ENCODE peak calls at places on chromosomes 7 and 10, in eight cellular contexts. V, J, O, K, I, F, W and P are unnamed samples.

GRCh38 chr10:84574101-84574500 is 245.7 kb downstream of the CCSER2 start:
- DNase-seq in V (no peak), J (no peak), O (no peak), K (no peak), I (no peak), F (no peak), W (no peak), P (no peak)

GRCh38 chr10:7233259-7233991 is 177.4 kb downstream of the SFMBT2 start:
- DNase-seq in V (no peak), J (no peak), O (no peak), K (no peak), I (no peak), F (no peak), W (no peak), P (peak)

GRCh38 chr7:7898155-7898554 is 70.4 kb upstream of the GLCCI1 start:
- DNase-seq in V (no peak), J (no peak), O (no peak), K (no peak), I (no peak), F (no peak), W (no peak), P (no peak)

GRCh38 chr10:13201132-13201531 is 33.0 kb downstream of the UCMA start:
- DNase-seq in V (no peak), J (no peak), O (no peak), K (no peak), I (no peak), F (no peak), W (no peak), P (no peak)

GRCh38 chr7:88104732-88105131 is 115.1 kb downstream of the SRI start:
- DNase-seq in V (no peak), J (no peak), O (no peak), K (no peak), I (no peak), F (no peak), W (no peak), P (no peak)

GRCh38 chr10:73889014-73889413 is 14.7 kb upstream of the CAMK2G start:
- DNase-seq in V (peak), J (no peak), O (peak), K (peak), I (peak), F (peak), W (peak), P (no peak)

GRCh38 chr7:37322831-37323230 is 125.8 kb downstream of the ELMO1 start:
- DNase-seq in V (no peak), J (no peak), O (no peak), K (no peak), I (no peak), F (no peak), W (no peak), P (no peak)

GRCh38 chr7:112271162-112271561 is 64.7 kb downstream of the ZNF277 start:
- DNase-seq in V (no peak), J (no peak), O (no peak), K (no peak), I (no peak), F (no peak), W (no peak), P (no peak)

GRCh38 chr10:52108236-52108635 is 205.8 kb upstream of the DKK1 start:
- DNase-seq in V (no peak), J (no peak), O (no peak), K (no peak), I (no peak), F (no peak), W (no peak), P (no peak)

GRCh38 chr10:106515206-106515790 is 649.2 kb downstream of the SORCS1 start:
- DNase-seq in V (no peak), J (no peak), O (no peak), K (no peak), I (no peak), F (no peak), W (no peak), P (no peak)

DNA sequence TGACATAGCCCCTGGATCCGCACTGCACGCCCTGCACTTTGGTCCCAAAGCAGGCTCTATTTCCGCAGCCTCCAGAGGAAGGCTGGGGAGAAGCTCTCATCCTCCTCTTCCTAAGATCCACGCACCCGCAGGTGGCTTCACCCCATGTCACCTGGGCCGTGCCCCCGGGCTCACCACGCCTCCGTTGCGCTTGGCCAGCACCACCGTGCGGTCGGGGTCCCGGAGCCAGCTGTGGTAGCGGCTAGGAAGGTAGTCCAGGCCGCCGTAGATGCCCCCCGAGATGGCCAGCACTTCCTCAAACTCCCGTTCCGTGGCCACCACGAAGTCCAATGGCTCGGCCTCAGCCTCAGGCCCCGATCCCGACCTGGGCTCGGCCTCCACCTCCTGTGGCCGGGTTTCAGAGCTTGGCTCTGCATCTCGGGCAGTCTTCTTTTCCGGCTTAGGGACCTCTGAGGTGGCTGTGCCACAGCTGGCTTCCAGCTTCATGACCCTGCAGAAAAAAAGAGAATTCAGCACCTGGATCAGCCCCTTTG is 5.7 kb downstream of the NAT16 start:
- DNase-seq in V (no peak), J (no peak), O (no peak), K (no peak), I (no peak), F (no peak), W (no peak), P (no peak)
- TF ChIP-seq POLR2A in V (no peak), J (no peak), O (no peak), K (no peak), I (no peak), F (no peak), W (no peak), P (no peak)

GRCh38 chr7:145779165-145779564 is 337.4 kb upstream of the CNTNAP2 start:
- DNase-seq in V (no peak), J (no peak), O (no peak), K (no peak), I (no peak), F (no peak), W (no peak), P (no peak)

GRCh38 chr7:145784809-145785780 is 331.5 kb upstream of the CNTNAP2 start:
- DNase-seq in V (no peak), J (no peak), O (no peak), K (no peak), I (no peak), F (no peak), W (no peak), P (no peak)
- TF ChIP-seq POLR2A in V (no peak), J (no peak), O (no peak), K (no peak), I (no peak), F (no peak), W (no peak), P (no peak)

GRCh38 chr7:64313740-64314491 is at the start of gene ZNF736:
- DNase-seq in V (peak), J (peak), O (peak), K (peak), I (peak), F (peak), W (peak), P (peak)
- TF ChIP-seq POLR2A in V (no peak), J (peak), O (no peak), K (no peak), I (peak), F (peak), W (no peak), P (peak)

GRCh38 chr7:130879191-130879590 is 145.2 kb upstream of the KLF14 start:
- DNase-seq in V (no peak), J (no peak), O (no peak), K (no peak), I (no peak), F (no peak), W (no peak), P (no peak)

GRCh38 chr7:130877236-130877635 is 143.2 kb upstream of the KLF14 start:
- DNase-seq in V (no peak), J (no peak), O (no peak), K (no peak), I (no peak), F (no peak), W (no peak), P (no peak)

GRCh38 chr7:130880668-130881067 is 146.7 kb upstream of the KLF14 start:
- DNase-seq in V (no peak), J (no peak), O (no peak), K (no peak), I (no peak), F (peak), W (no peak), P (no peak)

GRCh38 chr7:130877676-130878305 is 143.8 kb upstream of the KLF14 start:
- DNase-seq in V (no peak), J (no peak), O (no peak), K (no peak), I (no peak), F (no peak), W (no peak), P (no peak)

DNA sequence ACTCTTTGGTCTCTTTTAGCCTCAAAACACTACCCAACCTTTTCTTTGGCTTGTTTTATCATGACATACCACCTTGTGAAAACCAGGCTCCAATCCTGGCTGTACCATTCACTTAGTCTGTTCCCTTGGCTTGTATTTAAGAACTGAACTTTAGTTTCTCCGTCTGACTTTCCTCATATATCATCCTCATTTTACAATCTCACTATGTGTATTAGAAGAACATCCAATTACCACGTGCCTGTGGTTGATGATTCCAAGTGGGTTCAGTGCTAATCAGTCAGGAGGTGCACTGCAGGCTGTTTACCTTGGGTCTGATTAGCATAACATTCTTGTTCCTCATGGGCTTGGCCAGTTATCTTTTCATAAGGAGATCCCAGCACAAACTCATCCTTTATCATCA is 144.8 kb upstream of the KLF14 start:
- DNase-seq in V (no peak), J (no peak), O (no peak), K (no peak), I (no peak), F (no peak), W (no peak), P (no peak)
- TF ChIP-seq POLR2A in V (no peak), J (no peak), O (no peak), K (no peak), I (no peak), F (no peak), W (no peak), P (no peak)

DNA sequence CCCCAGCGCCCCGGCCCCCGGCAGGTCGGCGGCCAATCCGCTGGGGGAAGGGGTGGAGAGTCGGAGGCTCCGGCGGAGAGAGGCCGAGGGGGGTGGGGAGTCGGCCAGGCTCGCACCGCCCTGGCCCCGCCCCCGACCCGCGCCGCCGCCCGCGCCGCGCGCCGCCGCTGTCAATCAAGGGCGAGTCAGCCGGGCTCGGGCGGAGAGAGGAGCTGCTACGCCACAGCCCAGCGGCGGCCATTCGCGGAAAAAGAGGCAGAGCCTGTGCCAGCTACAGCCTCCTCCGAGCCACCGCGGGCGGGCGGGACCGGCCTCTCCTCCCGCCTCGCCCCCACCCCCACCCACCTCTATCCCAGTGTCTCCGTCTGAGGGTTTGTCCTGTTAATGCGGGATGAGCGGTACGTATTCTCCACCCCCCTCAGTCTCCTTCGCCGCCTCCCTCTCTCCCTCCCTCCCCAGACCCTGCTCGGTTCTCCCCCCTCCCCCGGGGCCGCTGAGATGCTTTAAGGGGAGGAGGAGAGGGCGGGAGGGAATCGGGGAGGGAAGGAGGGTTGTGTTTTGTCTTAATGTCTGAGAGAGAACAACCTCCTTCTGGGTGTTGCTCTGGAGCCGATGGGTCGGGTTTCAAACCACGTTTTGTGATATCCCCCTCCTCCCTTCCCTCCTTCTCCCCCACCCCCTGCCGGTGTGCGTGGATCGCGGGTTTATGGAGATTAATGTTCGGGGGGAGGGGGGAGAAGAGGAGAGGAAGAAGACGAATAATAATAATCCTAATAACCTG is at the start of gene SP4:
- DNase-seq in V (peak), J (peak), O (peak), K (peak), I (peak), F (peak), W (peak), P (peak)
- TF ChIP-seq POLR2A in V (peak), J (peak), O (no peak), K (peak), I (peak), F (peak), W (no peak), P (no peak)

GRCh38 chr7:55517191-55517633 is 55.1 kb downstream of the VOPP1 start:
- DNase-seq in V (no peak), J (no peak), O (no peak), K (no peak), I (no peak), F (no peak), W (no peak), P (no peak)
- TF ChIP-seq POLR2A in V (no peak), J (no peak), O (no peak), K (no peak), I (no peak), F (no peak), W (no peak), P (no peak)

GRCh38 chr10:36494386-36494785 is 631.0 kb upstream of the ANKRD30A start:
- DNase-seq in V (no peak), J (no peak), O (no peak), K (no peak), I (no peak), F (no peak), W (no peak), P (no peak)
- TF ChIP-seq POLR2A in V (no peak), J (no peak), O (no peak), K (no peak), I (no peak), F (no peak), W (no peak), P (no peak)

GRCh38 chr10:70672993-70673928 is 955 bp downstream of the ADAMTS14 start:
- DNase-seq in V (peak), J (no peak), O (no peak), K (peak), I (peak), F (no peak), W (no peak), P (no peak)
- TF ChIP-seq POLR2A in V (no peak), J (no peak), O (no peak), K (no peak), I (no peak), F (no peak), W (no peak), P (no peak)

GRCh38 chr10:43036581-43037428 is 40.1 kb upstream of the RET start:
- DNase-seq in V (no peak), J (no peak), O (no peak), K (no peak), I (no peak), F (no peak), W (peak), P (no peak)
- TF ChIP-seq POLR2A in V (no peak), J (no peak), O (no peak), K (no peak), I (no peak), F (no peak), W (no peak), P (no peak)

GRCh38 chr7:55096318-55096717 is 77.5 kb downstream of the EGFR start:
- DNase-seq in V (no peak), J (no peak), O (no peak), K (no peak), I (no peak), F (no peak), W (no peak), P (no peak)

GRCh38 chr7:55092186-55092976 is 73.6 kb downstream of the EGFR start:
- DNase-seq in V (no peak), J (no peak), O (no peak), K (no peak), I (no peak), F (no peak), W (no peak), P (no peak)

GRCh38 chr7:55093674-55094073 is 74.9 kb downstream of the EGFR start:
- DNase-seq in V (no peak), J (no peak), O (no peak), K (no peak), I (no peak), F (no peak), W (no peak), P (no peak)

GRCh38 chr7:55095672-55096071 is 76.9 kb downstream of the EGFR start:
- DNase-seq in V (no peak), J (no peak), O (no peak), K (no peak), I (no peak), F (no peak), W (no peak), P (no peak)

DNA sequence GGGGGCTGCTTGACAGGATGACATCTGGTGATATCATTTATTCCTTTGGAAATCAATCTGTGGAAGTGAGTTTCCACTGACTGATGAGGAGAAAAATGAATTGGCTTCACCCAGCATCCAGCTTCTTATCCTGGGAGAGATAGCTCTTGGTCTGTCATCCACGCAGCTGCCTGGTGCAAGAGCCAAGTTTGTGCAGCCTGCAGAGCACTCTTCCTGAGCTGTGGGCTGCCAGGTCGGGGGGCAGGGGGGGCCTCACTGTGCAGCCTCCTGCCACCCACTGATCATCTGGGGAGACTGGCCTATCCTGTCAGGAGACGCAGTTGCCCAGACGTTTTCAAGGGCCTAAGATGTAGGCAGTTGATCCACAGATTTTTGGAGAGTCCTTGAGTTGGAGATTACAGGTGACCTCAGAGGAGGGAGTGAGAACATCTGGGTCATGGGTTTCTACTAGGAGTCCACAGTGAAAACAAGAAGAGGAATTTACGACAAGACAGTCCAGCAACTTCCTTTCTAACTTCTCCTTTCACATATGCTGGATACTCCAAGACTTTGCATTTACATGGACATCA is 75.4 kb downstream of the EGFR start:
- DNase-seq in V (no peak), J (no peak), O (no peak), K (no peak), I (no peak), F (no peak), W (no peak), P (no peak)
- TF ChIP-seq POLR2A in V (no peak), J (no peak), O (no peak), K (no peak), I (no peak), F (no peak), W (no peak), P (no peak)